ENCODE peak calls at places on chromosome 6, in six cellular contexts. G, M, F, S, U and Z are unnamed samples.
A peak's percentile ranks its signal among the peaks of the same experiment; 100 is the strongest.

GRCh38 chr6:158662607-158663464 is 13.0 kb downstream of the SYTL3 start:
- DNase-seq in G (no peak), M (peak; percentile 65), F (no peak), S (no peak), U (no peak), Z (no peak)

GRCh38 chr6:105601541-105602174 is 198.8 kb upstream of the PREP start:
- DNase-seq in G (no peak), M (peak; percentile 100), F (no peak), S (peak; percentile 98), U (no peak), Z (peak; percentile 35)

GRCh38 chr6:10082385-10082784 is 332.5 kb downstream of the TFAP2A start:
- DNase-seq in G (no peak), M (no peak), F (no peak), S (no peak), U (no peak), Z (no peak)

GRCh38 chr6:145772846-145773245 is 37.5 kb upstream of the EPM2A start:
- DNase-seq in G (no peak), M (no peak), F (no peak), S (no peak), U (no peak), Z (no peak)

GRCh38 chr6:109767961-109768360 is 76.9 kb downstream of the FIG4 start:
- DNase-seq in G (no peak), M (no peak), F (no peak), S (no peak), U (no peak), Z (no peak)

GRCh38 chr6:124795879-124796838 is 166.1 kb upstream of the RNF217 start:
- DNase-seq in G (peak; percentile 42), M (peak; percentile 1), F (peak; percentile 49), S (peak; percentile 50), U (peak; percentile 42), Z (peak; percentile 76)

GRCh38 chr6:167336818-167337217 is 11.9 kb downstream of the TTLL2 start:
- DNase-seq in G (no peak), M (no peak), F (no peak), S (no peak), U (no peak), Z (no peak)

GRCh38 chr6:93566285-93566684 is 146.9 kb upstream of the EPHA7 start:
- DNase-seq in G (no peak), M (no peak), F (no peak), S (no peak), U (no peak), Z (no peak)

GRCh38 chr6:133705731-133706130 is 183.2 kb upstream of the TCF21 start:
- DNase-seq in G (no peak), M (peak; percentile 82), F (no peak), S (no peak), U (no peak), Z (no peak)

GRCh38 chr6:162177733-162178132 is 549.8 kb downstream of the PRKN start:
- DNase-seq in G (no peak), M (no peak), F (no peak), S (no peak), U (peak; percentile 45), Z (peak; percentile 30)

GRCh38 chr6:27126815-27127537 is 120.5 kb upstream of the PRSS16 start:
- DNase-seq in G (peak; percentile 82), M (peak; percentile 90), F (peak; percentile 83), S (peak; percentile 90), U (peak; percentile 85), Z (peak; percentile 92)

GRCh38 chr6:129314575-129314974 is 395.4 kb downstream of the ARHGAP18 start:
- DNase-seq in G (no peak), M (no peak), F (no peak), S (no peak), U (no peak), Z (no peak)

GRCh38 chr6:2853766-2854393 is 12.2 kb upstream of the SERPINB1 start:
- DNase-seq in G (no peak), M (peak; percentile 89), F (no peak), S (peak; percentile 84), U (peak; percentile 77), Z (peak; percentile 96)

GRCh38 chr6:7475081-7475480 is 66.4 kb upstream of the DSP start:
- DNase-seq in G (no peak), M (no peak), F (no peak), S (no peak), U (no peak), Z (no peak)

DNA sequence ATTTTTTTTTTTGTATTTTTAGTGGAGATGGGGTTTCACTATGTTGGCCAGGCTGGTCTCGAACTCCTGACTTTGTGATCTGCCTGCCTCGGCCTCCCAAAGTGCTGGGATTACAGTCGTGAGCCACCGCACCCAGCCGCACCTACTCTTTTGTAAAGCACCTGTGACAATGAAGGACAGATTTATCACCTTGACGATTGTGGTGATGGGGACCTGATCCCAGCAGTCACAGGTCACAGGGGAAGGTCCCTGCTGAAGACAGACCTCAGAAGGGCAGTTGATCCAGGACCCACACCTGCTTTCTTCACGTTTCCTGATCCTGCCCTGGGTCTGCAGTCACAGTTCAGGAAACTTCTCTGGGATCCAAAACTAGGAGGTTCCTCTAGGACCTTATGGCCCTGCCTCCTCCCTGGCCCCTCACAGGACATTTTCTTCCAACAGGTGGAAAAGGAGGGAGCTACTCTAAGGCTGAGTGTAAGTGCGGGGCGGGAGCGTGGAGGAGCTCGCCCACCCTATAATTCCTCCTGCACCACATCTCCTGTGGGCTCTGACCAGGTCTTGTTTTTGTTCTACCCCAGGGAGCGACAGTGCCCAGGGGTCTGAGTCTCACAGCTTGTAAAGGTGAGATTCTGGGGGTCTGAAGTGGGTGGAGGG is 2.8 kb downstream of the HLA-E start:
- DNase-seq in G (no peak), M (no peak), F (no peak), S (no peak), U (no peak), Z (no peak)
- H3K4me1 ChIP-seq in G (peaks cover 4% of the 10 kb centered on the region), M (peaks cover 15% of the 10 kb centered on the region), F (no peaks in the 10 kb centered on the region), S (peaks cover 11% of the 10 kb centered on the region), U (no peaks in the 10 kb centered on the region), Z (peaks cover 2% of the 10 kb centered on the region)

GRCh38 chr6:26054659-26054936 is 32.6 kb upstream of the HFE start:
- DNase-seq in G (no peak), M (no peak), F (no peak), S (no peak), U (no peak), Z (no peak)

GRCh38 chr6:26057899-26058298 is 29.3 kb upstream of the HFE start:
- DNase-seq in G (no peak), M (no peak), F (no peak), S (no peak), U (no peak), Z (no peak)

GRCh38 chr6:26054937-26055669 is 32.1 kb upstream of the HFE start:
- DNase-seq in G (peak; percentile 80), M (peak; percentile 96), F (peak; percentile 73), S (peak; percentile 98), U (peak; percentile 89), Z (peak; percentile 98)

GRCh38 chr6:26055670-26056582 is 31.3 kb upstream of the HFE start:
- DNase-seq in G (peak; percentile 66), M (peak; percentile 85), F (peak; percentile 95), S (peak; percentile 88), U (peak; percentile 89), Z (peak; percentile 93)

GRCh38 chr6:26056583-26057350 is 30.5 kb upstream of the HFE start:
- DNase-seq in G (no peak), M (peak; percentile 11), F (no peak), S (no peak), U (no peak), Z (peak; percentile 59)
- H2BK5ac ChIP-seq in G (no peak overlapping the region), M (peak overlapping the region; percentile 88), F (peak overlapping the region; percentile 90), S (no peak overlapping the region), U (peak overlapping the region; percentile 51), Z (peak overlapping the region; percentile 57)

DNA sequence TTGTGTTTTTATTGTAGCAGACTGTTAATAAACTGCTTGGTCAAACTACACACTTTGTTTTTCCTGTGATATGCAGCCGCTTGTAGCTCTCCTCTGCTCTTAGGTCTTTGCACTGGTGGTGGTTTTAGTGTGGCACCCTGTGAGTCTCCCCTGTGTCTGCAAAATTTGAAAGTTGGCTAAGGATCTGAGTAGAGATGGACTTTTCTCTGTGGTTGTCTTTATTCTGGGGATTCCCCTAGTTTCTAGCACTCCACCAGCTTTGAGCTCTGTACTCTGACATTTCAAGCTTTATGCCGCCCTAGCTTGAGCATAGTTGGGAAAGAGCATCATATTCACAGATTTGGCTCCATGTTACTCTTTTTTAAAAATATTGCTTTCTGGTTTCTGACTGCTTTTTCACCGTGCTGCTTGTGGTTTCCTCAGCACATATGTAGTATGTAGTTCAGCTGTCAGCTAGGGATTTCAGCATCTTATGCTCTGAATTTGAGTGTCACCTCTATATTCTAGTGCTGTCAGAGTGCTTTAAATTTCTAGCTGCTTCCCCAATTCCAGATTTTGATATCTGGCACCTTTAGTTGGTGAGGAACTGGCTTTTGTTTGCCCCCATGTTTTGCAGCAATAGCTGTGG is 25.4 kb downstream of the CDYL start:
- DNase-seq in G (no peak), M (no peak), F (no peak), S (no peak), U (no peak), Z (no peak)
- H3K18ac ChIP-seq in G (no peak overlapping the region), M (no peak overlapping the region), F (no peak overlapping the region), S (no peak overlapping the region), U (no peak overlapping the region), Z (no peak overlapping the region)

DNA sequence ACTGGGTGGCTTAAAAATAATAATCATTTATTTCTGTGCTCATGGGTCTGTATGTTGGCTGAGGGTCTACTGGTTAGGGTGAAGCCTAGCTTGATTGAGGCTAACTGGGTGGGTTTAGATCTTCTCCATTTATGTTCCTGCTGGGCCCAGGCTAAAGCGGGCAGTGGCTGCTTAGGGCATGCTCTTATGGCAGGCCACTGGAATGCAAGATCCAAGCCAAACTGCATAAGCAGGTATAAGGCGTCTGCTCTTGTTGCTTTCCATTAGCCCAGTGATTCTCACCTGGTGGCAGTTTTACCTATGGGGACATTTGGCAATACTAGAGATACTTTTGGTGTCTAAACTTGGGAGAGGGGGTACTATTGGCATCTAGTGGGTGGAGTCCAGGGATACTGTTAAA is 44.5 kb downstream of the QKI start:
- DNase-seq in G (no peak), M (no peak), F (no peak), S (no peak), U (no peak), Z (no peak)
- H3K4me1 ChIP-seq in G (peaks cover 6% of the 10 kb centered on the region), M (peaks cover 15% of the 10 kb centered on the region), F (peaks cover 7% of the 10 kb centered on the region), S (peaks cover 5% of the 10 kb centered on the region), U (no peaks in the 10 kb centered on the region), Z (peaks cover 4% of the 10 kb centered on the region)

DNA sequence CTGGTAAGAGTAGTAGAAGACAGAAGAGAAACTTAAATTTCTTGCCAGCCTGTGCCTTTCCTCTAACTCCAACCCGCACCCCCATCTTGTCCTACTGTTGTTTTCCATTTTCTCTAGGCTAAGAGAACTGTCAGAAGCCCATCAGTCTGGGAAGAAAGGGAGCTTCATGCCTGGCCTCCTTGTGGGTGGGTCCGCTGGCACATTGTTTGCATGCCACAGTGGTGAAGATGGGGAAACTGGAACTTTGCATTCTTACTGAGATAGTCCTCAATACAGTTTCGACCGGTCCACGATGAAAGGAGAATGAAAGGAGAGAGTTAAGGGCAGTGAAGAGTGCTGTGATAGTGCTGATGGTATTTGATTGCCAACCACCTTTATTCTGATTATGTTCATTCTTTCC is 103.1 kb downstream of the TCP11 start:
- DNase-seq in G (no peak), M (no peak), F (no peak), S (no peak), U (no peak), Z (peak; percentile 72)
- H2BK5ac ChIP-seq in G (no peak overlapping the region), M (no peak overlapping the region), F (peak overlapping the region; percentile 95), S (no peak overlapping the region), U (no peak overlapping the region), Z (no peak overlapping the region)